ENCODE peak calls at places on chromosomes 2 and 18, in five cellular contexts. U, I, A, B and D are unnamed samples.

GRCh38 chr2:119696005-119696404 is 17.0 kb downstream of the TMEM177 start:
- DNase-seq in U (no peak), I (no peak), A (no peak), B (no peak), D (no peak)

GRCh38 chr18:11518788-11519685 is 90.4 kb upstream of the SLC35G4 start:
- DNase-seq in U (peak), I (no peak), A (no peak), B (no peak), D (peak)

GRCh38 chr2:19812166-19812565 is 89.6 kb downstream of the TTC32 start:
- DNase-seq in U (no peak), I (no peak), A (no peak), B (no peak), D (no peak)

GRCh38 chr2:207619764-207620203 is 5.4 kb downstream of the METTL21A start:
- DNase-seq in U (no peak), I (no peak), A (no peak), B (no peak), D (no peak)

GRCh38 chr2:65691816-65692215 is 259.4 kb upstream of the SPRED2 start:
- DNase-seq in U (no peak), I (no peak), A (no peak), B (no peak), D (no peak)

GRCh38 chr2:205675861-205676516 is 6.3 kb upstream of the NRP2 start:
- DNase-seq in U (no peak), I (no peak), A (no peak), B (no peak), D (peak)

GRCh38 chr2:127893033-127893432 is 7.3 kb upstream of the AMMECR1L start:
- DNase-seq in U (no peak), I (no peak), A (no peak), B (no peak), D (no peak)

GRCh38 chr2:126635281-126635680 is 20.7 kb upstream of the GYPC start:
- DNase-seq in U (peak), I (no peak), A (no peak), B (no peak), D (peak)

GRCh38 chr2:9967053-9967775 is 15.7 kb downstream of the GRHL1 start:
- DNase-seq in U (no peak), I (no peak), A (no peak), B (no peak), D (no peak)

GRCh38 chr2:221833972-221834371 is 261.9 kb upstream of the EPHA4 start:
- DNase-seq in U (no peak), I (no peak), A (no peak), B (no peak), D (no peak)

GRCh38 chr2:233026211-233026813 is 6.2 kb upstream of the NEU2 start:
- DNase-seq in U (no peak), I (no peak), A (no peak), B (no peak), D (peak)